ENCODE peak calls at places on chromosomes 1 and 21, in five cellular contexts. A is RWPE1, Y is left ventricle myocardium superior, U is HL-60, T is NCI-H774. C is an unnamed sample.

GRCh38 chr1:173224280-173224886 is 17.3 kb upstream of the TNFSF4 start:
- DNase-seq in A (no peak), Y (no peak), U (no peak), T (no peak), C (no peak)

GRCh38 chr1:201640624-201641023 is 101.7 kb downstream of the NAV1 start:
- DNase-seq in A (no peak), Y (peak), U (no peak), T (no peak), C (no peak)

GRCh38 chr1:210262167-210262896 is 29.7 kb downstream of the SERTAD4 start:
- DNase-seq in A (no peak), Y (peak), U (no peak), T (no peak), C (no peak)

GRCh38 chr21:36506482-36506881 is 26.6 kb upstream of the CLDN14 start:
- DNase-seq in A (no peak), Y (no peak), U (no peak), T (no peak), C (no peak)

GRCh38 chr1:226697151-226697575 is 41.9 kb downstream of the ITPKB start:
- DNase-seq in A (peak), Y (no peak), U (no peak), T (no peak), C (no peak)

GRCh38 chr1:13702425-13703127 is 2.6 kb downstream of the PRDM2 start:
- DNase-seq in A (no peak), Y (no peak), U (no peak), T (no peak), C (no peak)

GRCh38 chr1:162590101-162590500 is 28.6 kb downstream of the UAP1 start:
- DNase-seq in A (no peak), Y (no peak), U (no peak), T (no peak), C (no peak)

GRCh38 chr21:41369105-41369914 is 7.5 kb downstream of the MX2 start:
- DNase-seq in A (no peak), Y (peak), U (no peak), T (no peak), C (no peak)

GRCh38 chr1:212423879-212424278 is 8.8 kb upstream of the NENF start:
- DNase-seq in A (no peak), Y (no peak), U (no peak), T (no peak), C (no peak)

GRCh38 chr1:243793298-243793697 is 56.7 kb downstream of the AKT3 start:
- DNase-seq in A (no peak), Y (no peak), U (no peak), T (no peak), C (no peak)

GRCh38 chr1:113508364-113509164 is 118.2 kb downstream of the MAGI3 start:
- DNase-seq in A (no peak), Y (no peak), U (no peak), T (no peak), C (no peak)

GRCh38 chr1:191343816-191344215 is 814.4 kb upstream of the RGS18 start:
- DNase-seq in A (peak), Y (no peak), U (no peak), T (no peak), C (no peak)

GRCh38 chr1:202193614-202194327 is at the start of gene LGR6:
- DNase-seq in A (no peak), Y (no peak), U (no peak), T (no peak), C (no peak)

GRCh38 chr1:228776439-228776838 is 41.2 kb downstream of the RHOU start:
- DNase-seq in A (no peak), Y (no peak), U (no peak), T (no peak), C (no peak)

GRCh38 chr1:212267460-212267859 is 17.8 kb upstream of the PPP2R5A start:
- DNase-seq in A (no peak), Y (no peak), U (no peak), T (no peak), C (no peak)

GRCh38 chr1:110151175-110151715 is 951 bp downstream of the SLC6A17 start:
- DNase-seq in A (no peak), Y (no peak), U (no peak), T (no peak), C (no peak)

GRCh38 chr1:94543893-94544635 is 2.5 kb upstream of the F3 start:
- DNase-seq in A (no peak), Y (no peak), U (no peak), T (no peak), C (no peak)

GRCh38 chr1:42735477-42736105 is 4.4 kb downstream of the CLDN19 start:
- DNase-seq in A (no peak), Y (no peak), U (no peak), T (no peak), C (no peak)

GRCh38 chr1:219041141-219041540 is 132.5 kb upstream of the LYPLAL1 start:
- DNase-seq in A (no peak), Y (no peak), U (no peak), T (no peak), C (no peak)

GRCh38 chr1:115712911-115713609 is 55.5 kb downstream of the CASQ2 start:
- DNase-seq in A (no peak), Y (peak), U (no peak), T (no peak), C (no peak)

GRCh38 chr1:222370911-222371717 is 176.8 kb downstream of the HHIPL2 start:
- DNase-seq in A (peak), Y (no peak), U (no peak), T (no peak), C (no peak)

C was measured in SIG-M5.